ENCODE peak calls at places on chromosomes 7 and 10, in five cellular contexts. O, Z, Q, M and K are unnamed samples.

GRCh38 chr7:92835140-92835850 is 1.1 kb downstream of the CDK6 start:
- DNase-seq in O (peak), Z (peak), Q (peak), M (peak), K (no peak)

GRCh38 chr7:27843584-27844305 is 103.8 kb downstream of the TAX1BP1 start:
- DNase-seq in O (no peak), Z (no peak), Q (no peak), M (no peak), K (no peak)

GRCh38 chr10:125236091-125236490 is 75.7 kb upstream of the CTBP2 start:
- DNase-seq in O (no peak), Q (no peak), M (no peak), Z (no peak), K (no peak)

GRCh38 chr7:5423272-5423843 is at the start of gene TNRC18:
- DNase-seq in M (peak), O (peak), Z (no peak), Q (no peak), K (no peak)

GRCh38 chr7:106058925-106059324 is 53.2 kb downstream of the SYPL1 start:
- DNase-seq in O (no peak), M (no peak), Z (no peak), Q (no peak), K (no peak)

GRCh38 chr7:85230623-85231022 is 43.8 kb upstream of the SEMA3D start:
- DNase-seq in M (no peak), Z (no peak), Q (no peak), O (no peak), K (no peak)

GRCh38 chr7:130875265-130875741 is 141.3 kb upstream of the KLF14 start:
- DNase-seq in O (peak), Z (peak), Q (peak), M (no peak), K (no peak)

GRCh38 chr10:16699435-16699834 is 117.8 kb downstream of the RSU1 start:
- DNase-seq in O (no peak), Z (no peak), Q (no peak), M (no peak), K (no peak)

GRCh38 chr7:158244873-158245723 is 342.5 kb downstream of the PTPRN2 start:
- DNase-seq in Z (no peak), M (no peak), O (no peak), Q (no peak), K (no peak)

GRCh38 chr7:5831196-5831595 is 49.4 kb upstream of the OCM start:
- DNase-seq in M (no peak), Q (peak), Z (no peak), O (peak), K (no peak)

GRCh38 chr10:105347487-105347886 is 706.4 kb downstream of the SORCS3 start:
- DNase-seq in Q (no peak), O (no peak), Z (no peak), M (no peak), K (no peak)

GRCh38 chr10:73908853-73909611 is 1.9 kb upstream of the PLAU start:
- DNase-seq in M (peak), O (no peak), Z (peak), Q (peak), K (peak)

GRCh38 chr7:32462966-32463365 is 27.2 kb downstream of the LSM5 start:
- DNase-seq in M (no peak), O (no peak), Q (no peak), Z (no peak), K (no peak)

GRCh38 chr10:96401036-96401435 is 42.2 kb upstream of the OPALIN start:
- DNase-seq in Z (no peak), O (no peak), Q (no peak), M (no peak), K (no peak)

GRCh38 chr7:144403102-144403501 is 391 bp downstream of the NOBOX start:
- DNase-seq in O (no peak), Q (no peak), Z (no peak), M (no peak), K (no peak)

GRCh38 chr10:72292223-72292691 is 18.5 kb downstream of the DDIT4 start:
- DNase-seq in O (no peak), Q (no peak), Z (no peak), M (no peak), K (no peak)

GRCh38 chr7:74272305-74273038 is 16.7 kb upstream of the CLIP2 start:
- DNase-seq in Z (peak), M (peak), Q (peak), O (peak), K (peak)

GRCh38 chr10:35412336-35412735 is 76.0 kb downstream of the CCNY start:
- DNase-seq in Z (no peak), Q (no peak), M (no peak), O (no peak), K (no peak)

GRCh38 chr10:75379234-75379724 is 22.3 kb downstream of the ZNF503 start:
- DNase-seq in Z (no peak), O (no peak), Q (no peak), M (no peak), K (no peak)

GRCh38 chr10:86663576-86664369 is 4.5 kb upstream of the LDB3 start:
- DNase-seq in Z (no peak), M (no peak), Q (no peak), O (no peak), K (no peak)

GRCh38 chr10:35217458-35217857 is 90.8 kb downstream of the CREM start:
- DNase-seq in M (no peak), Z (no peak), Q (no peak), O (no peak), K (peak)

GRCh38 chr7:28759373-28760013 is 198.6 kb downstream of the TRIL start:
- DNase-seq in Z (no peak), O (no peak), M (no peak), Q (peak), K (peak)

GRCh38 chr7:19572566-19572965 is 136.3 kb downstream of the POLR1F start:
- DNase-seq in Z (no peak), Q (peak), M (no peak), O (no peak), K (no peak)

GRCh38 chr7:11843113-11843765 is 11.2 kb upstream of the THSD7A start:
- DNase-seq in O (no peak), Z (no peak), Q (peak), M (no peak), K (no peak)

GRCh38 chr7:24139996-24140395 is 144.0 kb upstream of the NPY start:
- DNase-seq in M (no peak), Z (no peak), O (no peak), Q (no peak), K (no peak)

GRCh38 chr10:32338262-32338661 is 8.7 kb downstream of the EPC1 start:
- DNase-seq in M (no peak), Q (no peak), O (no peak), Z (no peak), K (no peak)